ENCODE peak calls at places on chromosomes 5 and 9, in four cellular contexts. P, X, S and L are unnamed samples.

GRCh38 chr5:175889910-175890684 is 18.7 kb downstream of the CPLX2 start:
- DNase-seq in X (no peak), P (peak; percentile 65), S (no peak), L (no peak)

GRCh38 chr5:93100976-93101375 is 480.0 kb downstream of the NR2F1-AS1 start:
- DNase-seq in P (no peak), S (no peak), X (no peak), L (no peak)

GRCh38 chr5:10424124-10424731 is 17.5 kb upstream of the ROPN1L start:
- DNase-seq in X (no peak), P (no peak), S (no peak), L (peak; percentile 38)

GRCh38 chr9:130018260-130018659 is 24.7 kb downstream of the FNBP1 start:
- DNase-seq in X (no peak), P (no peak), S (no peak), L (no peak)

GRCh38 chr5:87735918-87736317 is 323.2 kb upstream of the CCNH start:
- DNase-seq in S (no peak), X (no peak), P (no peak), L (no peak)

GRCh38 chr5:98489021-98489420 is 284.4 kb upstream of the RGMB start:
- DNase-seq in P (no peak), X (no peak), S (no peak), L (no peak)

GRCh38 chr9:79946718-79947117 is 375.0 kb downstream of the TLE4 start:
- DNase-seq in S (no peak), X (no peak), P (no peak), L (no peak)

GRCh38 chr5:142109356-142110045 is 922 bp downstream of the NDFIP1 start:
- DNase-seq in P (peak; percentile 14), X (no peak), S (no peak), L (no peak)

GRCh38 chr9:72254881-72255545 is 105.8 kb downstream of the GDA start:
- DNase-seq in X (no peak), P (no peak), S (no peak), L (no peak)

GRCh38 chr5:71737931-71738539 is 19.0 kb downstream of the CARTPT start:
- DNase-seq in P (no peak), S (no peak), X (no peak), L (no peak)

GRCh38 chr9:69376651-69377050 is 51.6 kb downstream of the ENTREP1 start:
- DNase-seq in S (no peak), X (no peak), P (no peak), L (peak; percentile 80)

GRCh38 chr5:84131372-84131771 is 253.3 kb downstream of the EDIL3 start:
- DNase-seq in X (no peak), P (no peak), S (no peak), L (no peak)

GRCh38 chr5:1037123-1037670 is 28.6 kb downstream of the NKD2 start:
- DNase-seq in X (no peak), P (peak; percentile 33), S (no peak), L (no peak)

GRCh38 chr9:76817489-76817888 is 53.3 kb downstream of the PCA3 start:
- DNase-seq in P (peak; percentile 75), S (no peak), X (no peak), L (peak; percentile 50)

GRCh38 chr9:134945509-134946275 is 28.0 kb upstream of the FCN1 start:
- DNase-seq in X (no peak), S (no peak), P (no peak), L (no peak)

GRCh38 chr5:111072949-111073682 is 1.6 kb downstream of the TSLP start:
- DNase-seq in P (no peak), S (no peak), X (peak; percentile 75), L (peak; percentile 17)

GRCh38 chr9:73640971-73641370 is 489.3 kb downstream of the ANXA1 start:
- DNase-seq in X (no peak), P (no peak), S (no peak), L (no peak)